ENCODE peak calls at places on chromosomes 16 and 17, in eight cellular contexts. I is psoas muscle, A is fibroblast of lung, W is progenitor cell of endocrine pancreas, M is WERI-Rb-1, Q is heart left ventricle, R is AG04450, T is activated B cell treated with CpG ODN at 0.5 μM for 24 hours. G is an unnamed sample.

GRCh38 chr16:86455116-86455515 is 55.2 kb upstream of the FOXF1 start:
- DNase-seq in R (peak; percentile 96), A (peak; percentile 96), Q (no peak), I (no peak), M (no peak), T (no peak), W (no peak), G (no peak)

GRCh38 chr16:471353-472198 is 46.1 kb downstream of the RAB11FIP3 start:
- DNase-seq in I (peak; percentile 71), T (no peak), M (no peak), W (no peak), Q (peak; percentile 61), A (peak; percentile 66), R (no peak), G (no peak)

GRCh38 chr17:47686661-47687327 is 7.2 kb upstream of the TBKBP1 start:
- DNase-seq in M (no peak), R (no peak), Q (no peak), I (no peak), A (peak; percentile 50), T (no peak), W (no peak), G (no peak)

GRCh38 chr17:17228521-17229279 is 8.3 kb downstream of the FLCN start:
- DNase-seq in A (no peak), M (no peak), I (peak; percentile 72), T (no peak), W (no peak), R (no peak), Q (no peak), G (no peak)

GRCh38 chr16:2838928-2839327 is 8.8 kb downstream of the ZG16B start:
- DNase-seq in Q (peak; percentile 76), I (peak; percentile 75), W (peak; percentile 62), T (no peak), M (peak; percentile 84), R (peak; percentile 65), A (peak; percentile 84), G (peak; percentile 83)

GRCh38 chr17:69539781-69540319 is 125.4 kb downstream of the MAP2K6 start:
- DNase-seq in W (no peak), R (peak; percentile 86), A (peak; percentile 95), M (no peak), I (no peak), Q (no peak), T (no peak), G (no peak)

GRCh38 chr16:87189426-87189825 is 127.8 kb downstream of the C16orf95 start:
- DNase-seq in W (no peak), A (no peak), R (no peak), T (no peak), I (no peak), Q (no peak), M (no peak), G (no peak)

GRCh38 chr16:14401839-14402115 is 228.3 kb downstream of the PARN start:
- DNase-seq in R (no peak), W (no peak), Q (no peak), M (no peak), A (no peak), I (peak; percentile 58), T (no peak), G (no peak)

GRCh38 chr17:69607162-69607834 is 192.8 kb downstream of the MAP2K6 start:
- DNase-seq in I (peak; percentile 86), Q (peak; percentile 64), M (peak; percentile 89), W (peak; percentile 22), R (peak; percentile 71), A (peak; percentile 78), T (no peak), G (peak; percentile 73)

GRCh38 chr17:81543339-81543675 is 8.8 kb downstream of the FAAP100 start:
- DNase-seq in A (no peak), M (no peak), T (no peak), W (no peak), Q (peak; percentile 73), R (no peak), I (no peak), G (no peak)

GRCh38 chr16:86354641-86355040 is 155.7 kb upstream of the FOXF1 start:
- DNase-seq in R (no peak), I (no peak), W (no peak), A (peak; percentile 87), T (no peak), Q (no peak), M (no peak), G (no peak)

DNA sequence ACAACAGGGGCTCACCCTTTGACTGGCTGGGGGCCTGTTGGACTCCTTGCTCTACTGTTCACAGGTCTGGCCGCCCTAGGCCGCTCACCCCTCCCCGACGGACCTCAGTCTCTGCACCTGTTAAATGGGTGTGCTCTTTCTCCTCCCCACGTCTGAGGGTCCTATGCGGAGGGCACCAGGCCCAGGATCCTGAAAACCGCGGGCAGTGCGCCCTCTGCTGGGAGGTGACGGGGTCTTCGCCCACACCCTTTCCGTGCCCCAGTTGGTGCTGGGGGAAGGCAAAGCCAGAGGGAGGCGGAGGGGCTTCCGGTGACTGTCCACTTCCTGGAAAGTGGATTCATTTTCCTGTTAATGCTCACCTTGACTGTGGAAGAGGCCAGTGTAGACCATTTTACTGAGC is 1010.9 kb downstream of the KCNJ18 start:
- DNase-seq in M (no peak), W (no peak), T (no peak), R (no peak), A (no peak), I (no peak), Q (no peak), G (no peak)
- TF ChIP-seq CTCF in M (peak; percentile 65), W (no peak), T (no peak), R (no peak), A (no peak), I (no peak), Q (no peak), G (no peak)

DNA sequence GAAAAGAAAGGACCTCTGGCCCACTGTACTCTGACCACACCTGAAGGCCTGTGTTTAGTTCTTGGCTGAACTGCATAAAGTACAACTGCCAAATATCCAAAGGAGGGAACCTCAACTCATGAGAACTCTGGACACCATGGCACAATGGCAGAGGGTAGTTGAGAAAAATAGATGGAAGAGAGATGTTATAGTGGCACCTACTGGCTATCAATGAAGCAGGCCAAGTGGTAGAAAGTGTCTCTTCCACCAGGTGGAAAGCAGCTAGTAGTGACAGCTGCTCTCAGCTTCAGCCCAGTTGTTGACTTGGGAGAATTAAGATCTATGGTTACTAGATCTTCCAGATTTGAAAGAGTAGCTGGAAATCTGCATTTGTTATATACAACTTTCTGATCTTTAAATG is 3.2 kb downstream of the MED31 start:
- DNase-seq in A (no peak), M (no peak), Q (no peak), R (no peak), W (no peak), I (no peak), T (no peak), G (no peak)
- TF ChIP-seq CTCF in A (peak; percentile 14), M (peak; percentile 39), Q (no peak), R (no peak), W (no peak), I (no peak), T (no peak), G (no peak)

DNA sequence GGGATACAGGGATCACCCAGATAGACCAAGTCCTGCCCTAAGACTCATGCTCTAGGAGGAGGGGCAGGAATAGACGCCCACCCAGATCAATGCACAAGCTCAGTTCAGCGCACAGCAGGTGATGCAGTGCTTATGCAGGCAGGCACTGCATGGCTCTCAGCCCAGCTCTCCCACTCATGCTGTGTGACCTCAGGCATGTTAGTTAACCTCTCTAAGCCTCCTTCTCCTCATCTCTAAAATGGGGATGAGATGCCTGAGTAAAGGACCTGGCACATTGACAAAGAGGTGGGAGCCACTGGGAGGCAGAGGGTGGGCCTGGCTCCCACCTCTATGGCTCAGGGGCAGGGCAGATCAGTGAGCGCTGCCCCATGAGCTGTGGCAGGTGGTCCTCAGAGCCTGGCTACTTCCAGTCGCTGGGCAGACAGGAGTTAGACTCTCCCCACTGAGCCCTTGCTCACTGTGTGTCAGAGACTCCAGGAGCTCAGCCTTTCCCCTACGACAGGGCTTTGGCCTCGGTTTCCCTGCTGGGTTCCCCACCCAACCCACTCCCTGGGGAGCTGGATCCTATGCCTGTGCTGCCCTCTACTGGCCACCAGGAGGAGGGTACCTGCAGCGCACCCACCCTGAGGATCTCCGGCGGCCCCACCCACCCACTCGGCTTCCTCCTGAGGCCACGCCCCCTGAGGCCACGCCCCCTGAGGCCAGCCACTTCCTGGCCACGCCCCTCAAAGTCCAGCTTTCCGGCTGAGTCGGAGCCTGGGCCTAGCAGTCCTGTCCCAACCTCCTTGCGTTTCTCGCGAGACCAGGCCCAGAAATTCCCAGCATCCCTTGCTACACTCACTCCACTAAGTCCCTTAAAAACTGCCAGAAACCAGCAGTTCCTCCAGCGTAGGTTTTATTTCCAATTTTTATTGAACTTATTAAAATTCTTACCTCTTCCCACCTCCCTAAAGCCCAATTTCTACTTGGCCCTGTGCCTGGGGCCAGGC is 196.1 kb downstream of the GSG1L start:
- DNase-seq in W (peak; percentile 56), R (peak; percentile 8), I (peak; percentile 54), Q (peak; percentile 72), T (no peak), M (peak; percentile 95), A (peak; percentile 67), G (peak; percentile 84)
- TF ChIP-seq CTCF in W (peak; percentile 67), R (peak; percentile 43), I (no peak), Q (peak; percentile 29), T (no peak), M (peak; percentile 81), A (peak; percentile 43), G (peak; percentile 48)

DNA sequence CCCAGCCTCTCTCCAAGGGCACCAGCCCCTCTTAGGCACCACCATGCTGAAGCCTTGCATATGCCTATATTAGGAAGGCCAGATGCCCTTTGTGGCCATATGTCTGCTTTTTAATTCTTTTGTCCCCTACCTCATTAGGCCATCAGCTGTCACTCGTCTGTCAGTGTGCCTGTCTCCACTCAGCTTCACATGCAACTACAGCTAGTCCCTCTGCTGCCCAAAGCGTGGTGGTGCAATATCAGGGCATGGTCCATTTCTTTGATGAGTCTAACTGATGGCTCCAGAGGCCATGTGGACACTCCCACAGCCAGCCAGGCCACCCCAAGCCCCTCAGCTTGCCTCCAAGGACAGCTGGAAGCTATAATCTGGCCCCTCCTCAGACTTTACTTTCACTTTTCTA is 36.3 kb downstream of the MYO18A start:
- DNase-seq in R (no peak), Q (no peak), A (no peak), I (peak; percentile 69), M (peak; percentile 90), W (no peak), T (no peak), G (no peak)
- TF ChIP-seq CTCF in R (peak; percentile 55), Q (peak; percentile 26), A (peak; percentile 58), I (peak; percentile 47), M (peak; percentile 77), W (peak; percentile 35), T (no peak), G (peak; percentile 38)

GRCh38 chr16:10590342-10590741 is 9.9 kb upstream of the EMP2 start:
- DNase-seq in A (no peak), I (no peak), Q (no peak), R (no peak), T (no peak), M (no peak), W (no peak), G (no peak)
- TF ChIP-seq CTCF in A (no peak), I (no peak), Q (no peak), R (no peak), T (no peak), M (no peak), W (no peak), G (no peak)

G was measured in lower lobe of right lung.